ENCODE peak calls at places on chromosomes 16 and 17, in five cellular contexts. Q is ascending aorta, C is heart right ventricle, Y is tibial artery, X is PC-9. O is an unnamed sample. For H3K4me1, the result is how much of the 10 kb centered on the place peaks cover.

GRCh38 chr16:69325784-69326171 is 4.6 kb downstream of the PDF start:
- DNase-seq in Q (no peak), C (no peak), Y (no peak), X (no peak), O (no peak)

GRCh38 chr16:55009581-55009980 is 78.9 kb downstream of the IRX5 start:
- DNase-seq in Q (no peak), C (no peak), Y (no peak), X (no peak), O (no peak)

GRCh38 chr16:29779474-29779873 is 1.4 kb downstream of the ZG16 start:
- DNase-seq in Q (no peak), C (no peak), Y (no peak), X (peak), O (no peak)

GRCh38 chr16:76226011-76226410 is 51.2 kb upstream of the CNTNAP4 start:
- DNase-seq in Q (no peak), C (no peak), Y (no peak), X (no peak), O (no peak)

GRCh38 chr17:7555320-7555948 is 3.1 kb upstream of the TNFSF13 start:
- DNase-seq in Q (no peak), C (no peak), Y (no peak), X (no peak), O (no peak)

GRCh38 chr17:27905524-27906237 is 12.5 kb upstream of the LYRM9 start:
- DNase-seq in Q (no peak), C (no peak), Y (no peak), X (no peak), O (no peak)

GRCh38 chr17:41324180-41325075 is 8.9 kb upstream of the KRTAP17-1 start:
- DNase-seq in Q (no peak), C (no peak), Y (no peak), X (peak), O (no peak)

GRCh38 chr17:8821446-8822105 is 22.4 kb upstream of the MFSD6L start:
- DNase-seq in Q (no peak), C (no peak), Y (peak), X (no peak), O (no peak)

GRCh38 chr17:11372692-11373091 is 131.7 kb downstream of the SHISA6 start:
- DNase-seq in Q (no peak), C (no peak), Y (no peak), X (no peak), O (no peak)

GRCh38 chr17:78857266-78857665 is 16.7 kb upstream of the USP36 start:
- DNase-seq in Q (no peak), C (no peak), Y (no peak), X (no peak), O (no peak)

GRCh38 chr16:58094791-58095574 is 34.2 kb downstream of the CFAP20 start:
- DNase-seq in Q (no peak), C (peak), Y (no peak), X (no peak), O (no peak)

GRCh38 chr17:68511671-68512246 is 471 bp upstream of the PRKAR1A start:
- DNase-seq in Q (peak), C (peak), Y (peak), X (peak), O (peak)

GRCh38 chr17:60523822-60524221 is 2.2 kb downstream of the APPBP2 start:
- DNase-seq in Q (no peak), C (no peak), Y (no peak), X (no peak), O (no peak)

GRCh38 chr17:74749262-74750038 is 1.0 kb downstream of the NHERF1 start:
- DNase-seq in Q (no peak), C (no peak), Y (no peak), X (no peak), O (no peak)

GRCh38 chr16:9260665-9261064 is 169.2 kb downstream of the HAPSTR1 start:
- DNase-seq in Q (no peak), C (peak), Y (no peak), X (no peak), O (no peak)

GRCh38 chr16:47687694-47688093 is 226.6 kb downstream of the PHKB start:
- DNase-seq in Q (no peak), C (no peak), Y (no peak), X (no peak), O (no peak)

GRCh38 chr17:63069245-63069644 is 103.2 kb downstream of the TANC2 start:
- DNase-seq in Q (no peak), C (no peak), Y (no peak), X (no peak), O (no peak)

GRCh38 chr16:31268033-31268365 is 8.2 kb downstream of the ITGAM start:
- DNase-seq in Q (no peak), C (no peak), Y (no peak), X (no peak), O (no peak)

GRCh38 chr17:28746611-28747045 is 2.8 kb downstream of the TRAF4 start:
- DNase-seq in Q (no peak), C (no peak), Y (no peak), X (peak), O (no peak)

GRCh38 chr17:7750321-7750821 is 32.8 kb downstream of the DNAH2 start:
- DNase-seq in Q (no peak), C (no peak), Y (no peak), X (peak), O (no peak)

GRCh38 chr17:68199837-68200688 is 47.8 kb upstream of the AMZ2 start:
- DNase-seq in Q (no peak), C (no peak), Y (no peak), X (no peak), O (no peak)

GRCh38 chr16:560221-560700 is at the start of gene PRR35:
- DNase-seq in Q (no peak), C (no peak), Y (no peak), X (no peak), O (no peak)

GRCh38 chr16:64417711-64418227 is 704.1 kb downstream of the CDH11 start:
- DNase-seq in Q (no peak), C (no peak), Y (no peak), X (no peak), O (no peak)

GRCh38 chr17:17824119-17824779 is 12.5 kb downstream of the SREBF1 start:
- DNase-seq in Q (no peak), C (no peak), Y (no peak), X (no peak), O (peak)

GRCh38 chr17:43940630-43941029 is 1.6 kb downstream of the PPY start:
- DNase-seq in Q (no peak), C (no peak), Y (no peak), X (no peak), O (no peak)

GRCh38 chr16:23072084-23072599 is 77.1 kb downstream of the USP31 start:
- DNase-seq in Q (peak), C (peak), Y (peak), X (no peak), O (peak)

GRCh38 chr17:59527931-59528330 is 37.5 kb upstream of the DHX40 start:
- DNase-seq in Q (no peak), C (no peak), Y (no peak), X (no peak), O (no peak)

GRCh38 chr17:6376901-6377300 is 58.0 kb downstream of the AIPL1 start:
- DNase-seq in Q (no peak), C (no peak), Y (no peak), X (no peak), O (no peak)

GRCh38 chr16:76653390-76654026 is 376.3 kb downstream of the CNTNAP4 start:
- DNase-seq in Q (no peak), C (no peak), Y (no peak), X (peak), O (no peak)

GRCh38 chr17:69250641-69251040 is 22.0 kb upstream of the ABCA10 start:
- DNase-seq in Q (no peak), C (no peak), Y (no peak), X (no peak), O (no peak)

GRCh38 chr16:81625544-81626152 is 153.4 kb upstream of the PLCG2 start:
- DNase-seq in Q (peak), C (peak), Y (peak), X (peak), O (peak)

GRCh38 chr17:17508019-17508535 is 11.9 kb upstream of the RASD1 start:
- DNase-seq in Q (no peak), C (no peak), Y (no peak), X (no peak), O (no peak)

GRCh38 chr17:43873091-43873490 is 26.1 kb downstream of the CD300LG start:
- DNase-seq in Q (no peak), C (no peak), Y (no peak), X (no peak), O (no peak)

GRCh38 chr17:80257716-80258213 is 2.9 kb upstream of the RNF213 start:
- DNase-seq in Q (no peak), C (no peak), Y (no peak), X (no peak), O (no peak)

DNA sequence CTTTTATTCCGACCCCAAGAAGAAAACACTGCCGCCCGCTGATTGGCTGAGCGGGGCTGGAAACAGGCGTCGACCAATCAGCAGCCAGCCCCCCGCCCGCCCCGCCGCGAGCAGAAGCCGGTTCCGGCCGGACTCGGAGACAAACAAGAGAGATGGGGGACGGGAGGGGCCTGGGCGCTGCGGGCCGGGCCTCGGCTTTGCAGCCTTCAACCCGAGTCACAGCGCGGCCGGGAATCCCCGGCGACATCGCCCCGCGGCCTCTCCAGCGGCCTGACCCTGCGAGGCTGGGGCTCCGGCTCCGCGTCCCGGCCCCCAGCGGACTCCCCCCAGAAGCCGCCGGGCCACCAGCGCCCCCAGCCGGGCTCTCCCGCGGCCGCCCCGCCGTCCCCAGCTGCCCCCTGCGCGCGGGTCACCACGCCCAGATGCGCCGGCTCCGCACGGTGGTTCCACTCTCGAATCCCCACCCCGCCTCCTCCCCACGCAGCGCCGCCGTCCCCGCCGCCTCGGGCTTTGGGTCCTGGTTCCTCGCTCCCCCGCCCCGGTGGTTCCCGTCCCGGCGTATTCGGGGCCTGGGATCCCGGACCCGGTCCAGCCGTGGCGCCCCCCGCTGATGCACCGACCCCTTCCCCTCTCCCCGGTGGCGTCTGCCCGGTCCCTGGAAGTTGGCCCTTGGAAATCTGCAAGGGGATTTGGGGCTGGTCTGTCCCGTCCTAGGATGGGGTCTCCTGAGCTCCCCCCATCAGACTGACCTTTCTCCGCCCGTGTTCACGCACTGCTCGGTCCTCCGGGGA is 417 bp upstream of the SLC43A2 start:
- DNase-seq in Q (peak), C (peak), Y (peak), X (peak), O (peak)
- TF ChIP-seq CTCF in Q (peak), C (peak), Y (peak), X (no peak), O (peak)

GRCh38 chr17:77144227-77144626 is 3.5 kb downstream of the SEC14L1 start:
- DNase-seq in Q (no peak), C (no peak), Y (no peak), X (no peak), O (no peak)
- H3K4me1 ChIP-seq in Q (under half), C (under half), Y (under half), X (under half), O (under half)

DNA sequence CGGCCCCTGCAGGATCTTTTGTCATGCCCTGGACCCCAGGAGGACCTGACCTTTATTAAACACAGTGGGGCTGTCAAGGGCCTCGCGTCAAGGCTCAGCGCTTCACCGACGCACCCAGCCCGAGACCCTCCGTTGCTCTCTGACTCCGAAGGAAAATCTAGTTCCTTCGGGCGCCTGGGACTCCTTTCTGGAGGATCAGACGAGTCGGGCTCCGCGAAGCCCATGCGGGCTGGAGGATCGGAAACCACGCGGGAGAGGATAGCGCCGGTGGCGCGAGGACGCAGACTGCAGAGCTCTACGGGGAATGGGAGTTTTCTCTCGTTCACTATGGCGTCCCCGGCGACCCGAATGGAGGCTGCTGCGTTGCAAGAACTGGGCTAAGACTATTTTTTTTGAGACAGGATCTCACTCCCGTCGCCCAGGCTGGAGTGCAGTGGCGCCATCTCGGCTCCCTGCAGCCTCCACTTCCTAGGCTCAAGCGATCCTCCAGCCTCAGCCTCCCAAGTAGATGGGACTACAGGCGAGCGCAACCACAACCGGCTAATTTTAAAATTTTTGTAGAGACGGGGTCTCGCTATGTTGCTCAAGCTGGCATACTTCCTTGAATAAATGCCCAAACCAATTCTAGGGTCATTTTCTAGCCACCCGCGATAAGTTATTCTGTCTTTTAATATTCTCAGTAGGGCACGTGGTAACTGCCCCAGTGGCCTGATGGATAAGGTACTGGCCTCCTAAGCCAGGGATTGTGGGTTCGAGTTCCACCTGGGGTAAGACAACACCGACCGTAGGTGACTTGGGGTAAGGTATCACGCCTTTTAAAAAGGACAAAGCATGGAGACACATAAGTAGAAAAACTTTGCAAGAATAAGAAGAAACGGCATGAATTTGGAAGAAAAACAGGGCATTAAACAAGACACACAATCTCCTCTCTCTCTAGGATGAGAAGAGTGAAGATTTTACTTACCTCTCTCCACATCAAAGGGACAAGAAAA is 5.5 kb downstream of the OR1F1 start:
- DNase-seq in Q (no peak), C (no peak), Y (no peak), X (no peak), O (no peak)
- TF ChIP-seq CTCF in Q (no peak), C (no peak), Y (no peak), X (no peak), O (no peak)

DNA sequence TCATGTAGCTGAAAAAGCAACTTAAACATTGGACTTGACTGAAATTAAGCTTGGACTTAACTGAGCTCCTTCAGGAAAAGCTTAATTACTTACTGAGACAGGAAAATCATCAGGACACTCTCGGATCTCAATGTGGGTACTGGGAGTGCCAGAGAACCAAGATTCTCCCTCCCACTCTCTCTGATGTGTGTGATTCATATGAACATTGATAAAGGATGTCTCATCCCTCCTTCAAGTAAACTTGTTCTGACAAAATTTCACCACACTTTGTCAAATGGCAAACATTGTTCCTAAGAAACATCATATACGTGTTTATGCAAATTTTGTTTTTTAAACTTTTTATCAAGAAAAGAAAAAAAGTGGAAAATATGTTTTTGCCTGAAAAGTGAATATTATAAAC is 4.1 kb upstream of the SLFN5 start:
- DNase-seq in Q (no peak), C (no peak), Y (no peak), X (no peak), O (no peak)
- H3K4me1 ChIP-seq in Q (under half), C (under half), Y (under half), X (under half), O (under half)

DNA sequence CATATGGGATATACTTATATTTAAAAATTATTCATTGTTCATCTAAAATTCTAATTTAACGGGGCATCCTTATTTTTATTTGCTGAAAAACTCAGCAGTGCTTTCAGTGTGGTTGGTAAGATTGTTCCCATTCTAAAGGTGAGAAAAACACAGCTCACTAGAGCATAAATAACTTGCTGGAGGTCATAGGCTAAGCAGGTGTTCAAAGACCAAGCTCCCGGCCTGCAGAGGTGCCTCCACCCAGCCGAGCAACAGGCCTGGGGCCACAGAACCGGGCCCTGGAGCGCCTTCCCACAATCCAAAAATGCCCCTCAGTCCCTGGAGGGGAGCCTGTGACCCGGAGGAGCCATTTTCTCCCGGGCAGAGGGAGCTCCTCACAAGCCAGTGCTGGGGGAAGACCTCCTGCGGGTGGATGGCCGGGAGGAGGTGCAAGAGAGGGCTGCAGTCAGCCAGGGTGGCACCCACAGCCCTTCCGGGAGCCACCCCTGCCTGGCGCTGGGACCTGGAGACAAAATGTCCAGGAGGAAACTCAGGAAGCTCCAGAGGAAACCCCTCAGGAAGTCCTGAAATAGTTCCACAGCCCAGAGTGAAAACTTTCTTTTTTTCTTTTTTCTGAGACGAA is 14.7 kb downstream of the ABR start:
- DNase-seq in Q (no peak), C (peak), Y (no peak), X (no peak), O (no peak)
- TF ChIP-seq CTCF in Q (no peak), C (peak), Y (no peak), X (no peak), O (no peak)

GRCh38 chr16:88597856-88598491 is 27.8 kb downstream of the ZC3H18 start:
- DNase-seq in Q (no peak), C (no peak), Y (no peak), X (no peak), O (no peak)
- H3K4me1 ChIP-seq in Q (under half), C (under half), Y (under half), X (under half), O (under half)

DNA sequence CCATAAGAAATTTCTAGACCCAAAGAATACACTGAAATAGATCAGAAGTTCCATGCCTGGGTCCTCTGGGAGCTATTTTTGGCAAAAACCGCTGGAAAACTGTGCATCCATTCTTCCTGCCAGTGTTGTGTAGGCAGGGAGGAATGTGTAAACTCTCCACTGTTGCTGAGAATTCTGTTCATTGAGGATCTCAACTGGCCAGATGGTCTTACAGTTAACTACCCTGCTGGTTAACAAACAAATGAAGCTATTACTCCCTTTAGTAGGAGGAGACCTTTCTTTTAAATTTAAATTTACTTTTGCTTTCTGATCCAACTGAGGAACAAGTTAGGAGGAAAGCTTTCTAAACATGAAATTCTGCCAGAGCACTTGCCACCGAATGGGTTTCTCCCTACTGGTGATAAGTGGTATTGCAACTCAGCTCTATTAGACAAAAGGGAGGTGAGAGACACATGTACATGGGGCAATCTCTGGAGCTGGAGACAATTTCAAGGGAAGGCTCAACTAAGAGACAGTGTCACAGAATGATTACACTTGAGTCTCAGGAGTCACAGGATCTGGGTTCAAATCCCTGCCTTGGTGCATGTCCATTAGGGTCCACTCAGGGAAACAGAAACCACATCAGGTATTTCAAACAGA is 37.6 kb downstream of the SOCS1 start:
- DNase-seq in Q (no peak), C (no peak), Y (no peak), X (no peak), O (no peak)
- TF ChIP-seq CTCF in Q (no peak), C (peak), Y (no peak), X (peak), O (no peak)

GRCh38 chr16:50298075-50298460 is 31.7 kb downstream of the ADCY7 start:
- DNase-seq in Q (no peak), C (no peak), Y (no peak), X (no peak), O (peak)
- H3K4me1 ChIP-seq in Q (under half), C (under half), Y (under half), X (under half), O (under half)

GRCh38 chr16:17544785-17545184 is 74.0 kb upstream of the XYLT1 start:
- DNase-seq in Q (no peak), C (no peak), Y (no peak), X (no peak), O (no peak)
- TF ChIP-seq CTCF in Q (no peak), C (no peak), Y (no peak), X (peak), O (no peak)

DNA sequence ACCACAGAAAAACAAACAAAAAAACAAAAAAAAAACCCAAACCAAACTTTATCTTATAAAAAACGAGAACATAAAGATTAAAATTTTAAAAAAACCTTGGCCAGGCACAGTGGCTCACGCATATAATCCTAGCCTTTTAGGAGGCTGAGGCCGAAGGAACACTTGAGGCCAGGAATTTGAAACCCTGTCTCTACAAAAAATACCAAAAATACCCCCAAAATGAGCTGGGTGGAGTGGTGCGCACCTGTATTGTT is 11.5 kb downstream of the SUPT4H1 start:
- DNase-seq in Q (no peak), C (no peak), Y (no peak), X (no peak), O (no peak)
- H3K4me1 ChIP-seq in Q (under half), C (under half), Y (under half), X (under half), O (under half)